ENCODE peak calls at places on chromosome 19, in four cellular contexts. One of them, this sample, is unnamed.

GRCh38 chr19:29714371-29714952 is 599 bp downstream of the C19orf12 start:
- DNase-seq in cardiac muscle cell: no peak
- DNase-seq in tibial nerve: no peak
- DNase-seq in tibial artery: no peak
- DNase-seq in this sample: peak; percentile 7

GRCh38 chr19:16325671-16326400 is 1.2 kb downstream of the KLF2 start:
- DNase-seq in cardiac muscle cell: peak; percentile 52
- DNase-seq in tibial nerve: no peak
- DNase-seq in tibial artery: no peak
- DNase-seq in this sample: no peak

GRCh38 chr19:31294189-31294588 is 55.0 kb downstream of the TSHZ3 start:
- DNase-seq in cardiac muscle cell: no peak
- DNase-seq in tibial nerve: no peak
- DNase-seq in tibial artery: no peak
- DNase-seq in this sample: no peak

GRCh38 chr19:49932041-49932451 is 2.7 kb upstream of the NUP62 start:
- DNase-seq in cardiac muscle cell: no peak
- DNase-seq in tibial nerve: no peak
- DNase-seq in tibial artery: no peak
- DNase-seq in this sample: peak; percentile 84

GRCh38 chr19:31963741-31964140 is 381.7 kb upstream of the ZNF507 start:
- DNase-seq in cardiac muscle cell: no peak
- DNase-seq in tibial nerve: no peak
- DNase-seq in tibial artery: no peak
- DNase-seq in this sample: no peak

GRCh38 chr19:13757805-13758772 is 6.2 kb upstream of the MRI1 start:
- DNase-seq in cardiac muscle cell: no peak
- DNase-seq in tibial nerve: no peak
- DNase-seq in tibial artery: no peak
- DNase-seq in this sample: no peak

GRCh38 chr19:11446652-11447301 is 11.3 kb downstream of the PRKCSH start:
- DNase-seq in cardiac muscle cell: peak; percentile 46
- DNase-seq in tibial nerve: no peak
- DNase-seq in tibial artery: peak; percentile 32
- DNase-seq in this sample: no peak

GRCh38 chr19:15989889-15990288 is 41.1 kb downstream of the OR10H4 start:
- DNase-seq in cardiac muscle cell: no peak
- DNase-seq in tibial nerve: no peak
- DNase-seq in tibial artery: no peak
- DNase-seq in this sample: no peak

GRCh38 chr19:3105641-3106508 is 11.7 kb downstream of the GNA11 start:
- DNase-seq in cardiac muscle cell: no peak
- DNase-seq in tibial nerve: no peak
- DNase-seq in tibial artery: no peak
- DNase-seq in this sample: no peak

GRCh38 chr19:54168174-54168917 is 4.6 kb downstream of the TMC4 start:
- DNase-seq in cardiac muscle cell: peak; percentile 91
- DNase-seq in tibial nerve: peak; percentile 80
- DNase-seq in tibial artery: peak; percentile 84
- DNase-seq in this sample: peak; percentile 76

GRCh38 chr19:45781282-45782161 is 768 bp downstream of the DMPK start:
- DNase-seq in cardiac muscle cell: no peak
- DNase-seq in tibial nerve: no peak
- DNase-seq in tibial artery: no peak
- DNase-seq in this sample: peak; percentile 72

GRCh38 chr19:35316560-35316959 is 12.4 kb upstream of the CD22 start:
- DNase-seq in cardiac muscle cell: no peak
- DNase-seq in tibial nerve: no peak
- DNase-seq in tibial artery: no peak
- DNase-seq in this sample: no peak

GRCh38 chr19:5951338-5951861 is 26.5 kb downstream of the RANBP3 start:
- DNase-seq in cardiac muscle cell: no peak
- DNase-seq in tibial nerve: no peak
- DNase-seq in tibial artery: no peak
- DNase-seq in this sample: no peak

GRCh38 chr19:38877781-38878574 is at the start of gene RINL:
- DNase-seq in cardiac muscle cell: no peak
- DNase-seq in tibial nerve: no peak
- DNase-seq in tibial artery: no peak
- DNase-seq in this sample: no peak

GRCh38 chr19:5397804-5398692 is 57.2 kb upstream of the ZNRF4 start:
- DNase-seq in cardiac muscle cell: peak; percentile 11
- DNase-seq in tibial nerve: no peak
- DNase-seq in tibial artery: no peak
- DNase-seq in this sample: peak; percentile 26

GRCh38 chr19:46416077-46416709 is 2.8 kb upstream of the CCDC8 start:
- DNase-seq in cardiac muscle cell: peak; percentile 96
- DNase-seq in tibial nerve: peak; percentile 58
- DNase-seq in tibial artery: peak; percentile 80
- DNase-seq in this sample: peak; percentile 65

GRCh38 chr19:18098891-18099622 is 1.5 kb downstream of the MAST3 start:
- DNase-seq in cardiac muscle cell: no peak
- DNase-seq in tibial nerve: no peak
- DNase-seq in tibial artery: no peak
- DNase-seq in this sample: no peak

GRCh38 chr19:46821512-46822359 is 28.9 kb downstream of the AP2S1 start:
- DNase-seq in cardiac muscle cell: no peak
- DNase-seq in tibial nerve: no peak
- DNase-seq in tibial artery: no peak
- DNase-seq in this sample: no peak

GRCh38 chr19:40716031-40716654 is 543 bp downstream of the COQ8B start:
- DNase-seq in cardiac muscle cell: no peak
- DNase-seq in tibial nerve: no peak
- DNase-seq in tibial artery: peak; percentile 47
- DNase-seq in this sample: peak; percentile 95

GRCh38 chr19:29831041-29831548 is 19.3 kb downstream of the CCNE1 start:
- DNase-seq in cardiac muscle cell: no peak
- DNase-seq in tibial nerve: no peak
- DNase-seq in tibial artery: no peak
- DNase-seq in this sample: no peak

GRCh38 chr19:30023330-30023729 is 81.3 kb downstream of the URI1 start:
- DNase-seq in cardiac muscle cell: no peak
- DNase-seq in tibial nerve: no peak
- DNase-seq in tibial artery: no peak
- DNase-seq in this sample: no peak

DNA sequence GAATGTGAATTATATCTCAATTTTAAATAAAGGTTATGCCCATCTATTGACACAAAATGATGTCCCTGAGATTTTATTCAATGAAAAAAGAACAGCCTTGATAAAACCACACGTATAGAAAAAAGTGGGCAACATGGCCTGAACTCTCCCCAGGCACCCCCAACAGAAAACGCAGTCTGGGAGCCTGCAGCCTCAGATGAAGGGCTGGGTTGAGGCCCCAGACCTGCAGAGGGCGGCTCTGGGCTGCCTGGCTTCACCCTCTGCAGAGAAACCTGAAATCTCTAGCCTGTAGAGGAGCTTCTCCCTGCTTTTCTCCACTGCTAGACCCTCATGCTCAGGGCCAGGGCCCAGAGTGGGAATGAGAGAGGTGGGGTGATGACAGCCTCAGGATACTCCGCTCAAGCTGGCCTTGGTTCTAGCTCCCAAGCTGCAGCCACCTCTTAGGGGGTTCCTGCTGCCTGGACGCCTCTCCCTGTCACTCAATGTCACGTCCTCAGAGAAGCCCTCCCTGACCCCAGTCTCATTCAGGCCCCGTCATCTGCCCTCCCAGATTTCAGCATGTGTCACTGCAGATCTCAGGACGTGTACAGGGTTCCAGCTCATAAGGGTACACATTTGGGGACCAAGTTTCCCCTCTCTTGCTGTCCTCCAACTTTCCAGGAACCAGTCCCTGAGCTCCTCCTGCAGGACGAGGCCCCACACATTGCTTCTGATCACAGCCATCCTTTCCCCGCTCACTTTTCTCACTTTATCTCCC is 1.8 kb downstream of the MBD3 start:
- DNase-seq in cardiac muscle cell: peak; percentile 31
- DNase-seq in tibial nerve: no peak
- DNase-seq in tibial artery: no peak
- DNase-seq in this sample: no peak
- TF ChIP-seq CTCF in cardiac muscle cell: peak; percentile 44
- TF ChIP-seq CTCF in tibial nerve: no peak
- TF ChIP-seq CTCF in tibial artery: no peak
- TF ChIP-seq CTCF in this sample: no peak

DNA sequence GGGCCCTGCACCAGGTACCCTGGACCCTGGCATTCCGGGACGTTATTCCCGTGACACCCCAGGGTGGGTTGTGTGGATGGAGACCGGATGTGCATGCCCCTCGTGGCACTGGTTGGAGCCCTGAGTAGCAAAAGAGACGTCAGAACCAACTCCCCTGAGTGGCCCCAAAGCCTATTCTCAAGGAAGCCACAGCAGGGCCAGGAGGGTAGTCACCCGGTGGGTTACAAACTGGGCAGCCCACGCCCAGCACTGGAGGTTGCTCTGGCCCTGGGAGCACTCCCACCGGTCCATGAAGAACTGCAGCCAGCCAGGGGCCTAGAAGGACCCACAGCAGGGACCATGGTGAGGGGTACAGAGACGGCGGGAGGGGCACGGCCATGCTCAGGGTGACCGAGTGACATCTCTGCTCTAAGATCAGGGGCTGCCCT is 7.5 kb downstream of the KLF16 start:
- DNase-seq in cardiac muscle cell: no peak
- DNase-seq in tibial nerve: no peak
- DNase-seq in tibial artery: no peak
- DNase-seq in this sample: no peak
- H3K27ac ChIP-seq in cardiac muscle cell: peak overlapping the region; percentile 59
- H3K27ac ChIP-seq in tibial nerve: peak overlapping the region; percentile 94
- H3K27ac ChIP-seq in tibial artery: peak overlapping the region; percentile 27
- H3K27ac ChIP-seq in this sample: peak overlapping the region; percentile 98

DNA sequence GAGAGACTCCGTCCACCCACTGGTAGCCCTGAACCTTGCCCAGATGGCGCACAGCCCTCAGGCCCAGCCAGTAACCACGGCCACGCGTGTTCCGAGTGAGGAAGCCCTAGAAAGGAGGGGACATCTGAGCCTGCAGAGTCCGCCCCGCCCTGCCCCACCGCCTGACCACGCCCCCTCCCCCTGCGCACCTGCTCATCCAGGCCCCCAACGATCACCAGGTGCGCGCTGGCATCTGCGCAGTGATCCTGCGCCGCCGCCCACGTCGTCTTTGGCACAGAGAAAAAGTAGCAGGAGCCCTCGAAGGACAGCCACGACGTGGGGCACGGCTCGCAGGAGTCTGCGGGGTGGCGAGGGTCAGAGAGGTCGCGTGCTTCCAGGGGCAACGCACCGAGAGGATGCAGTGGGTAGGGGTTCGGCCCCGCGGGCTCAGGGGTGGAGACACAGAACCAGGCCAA is 2.1 kb downstream of the CLEC4G start:
- DNase-seq in cardiac muscle cell: no peak
- DNase-seq in tibial nerve: no peak
- DNase-seq in tibial artery: no peak
- DNase-seq in this sample: no peak
- TF ChIP-seq CTCF in cardiac muscle cell: no peak
- TF ChIP-seq CTCF in tibial nerve: no peak
- TF ChIP-seq CTCF in tibial artery: no peak
- TF ChIP-seq CTCF in this sample: no peak

DNA sequence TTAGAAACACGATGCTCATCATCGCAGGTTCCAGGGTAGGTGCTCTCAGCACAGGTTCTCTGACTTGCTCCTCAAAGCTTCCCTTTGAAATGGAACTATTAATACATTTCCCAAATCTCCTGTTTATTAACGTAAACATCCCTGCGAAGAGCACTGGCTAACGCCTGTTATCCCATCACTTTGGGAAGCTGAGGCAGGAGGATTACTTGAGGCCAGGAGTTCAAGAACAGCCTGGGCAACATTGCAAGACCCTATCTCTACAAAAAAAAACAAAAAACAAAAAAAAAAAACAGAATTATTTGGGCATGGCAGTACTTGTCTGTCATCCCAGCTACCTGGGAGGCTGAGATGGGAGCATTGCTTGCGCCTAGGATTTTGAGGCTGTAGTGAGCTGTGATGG is 18.7 kb downstream of the CEACAM16 start:
- DNase-seq in cardiac muscle cell: no peak
- DNase-seq in tibial nerve: no peak
- DNase-seq in tibial artery: no peak
- DNase-seq in this sample: no peak
- H3K27ac ChIP-seq in cardiac muscle cell: no peak overlapping the region
- H3K27ac ChIP-seq in tibial nerve: no peak overlapping the region
- H3K27ac ChIP-seq in tibial artery: no peak overlapping the region
- H3K27ac ChIP-seq in this sample: no peak overlapping the region

GRCh38 chr19:19386373-19386869 is 19.1 kb upstream of the GATAD2A start:
- DNase-seq in cardiac muscle cell: no peak
- DNase-seq in tibial nerve: no peak
- DNase-seq in tibial artery: no peak
- DNase-seq in this sample: no peak
- TF ChIP-seq CTCF in cardiac muscle cell: peak; percentile 32
- TF ChIP-seq CTCF in tibial nerve: no peak
- TF ChIP-seq CTCF in tibial artery: no peak
- TF ChIP-seq CTCF in this sample: no peak

GRCh38 chr19:56134655-56134922 is 6.5 kb upstream of the ZNF444 start:
- DNase-seq in cardiac muscle cell: no peak
- DNase-seq in tibial nerve: no peak
- DNase-seq in tibial artery: no peak
- DNase-seq in this sample: no peak

GRCh38 chr19:56138069-56138468 is 3.0 kb upstream of the ZNF444 start:
- DNase-seq in cardiac muscle cell: no peak
- DNase-seq in tibial nerve: no peak
- DNase-seq in tibial artery: no peak
- DNase-seq in this sample: no peak

GRCh38 chr19:56139847-56140582 is 1.1 kb upstream of the ZNF444 start:
- DNase-seq in cardiac muscle cell: no peak
- DNase-seq in tibial nerve: no peak
- DNase-seq in tibial artery: no peak
- DNase-seq in this sample: no peak

GRCh38 chr19:56136362-56136761 is 4.7 kb upstream of the ZNF444 start:
- DNase-seq in cardiac muscle cell: no peak
- DNase-seq in tibial nerve: no peak
- DNase-seq in tibial artery: no peak
- DNase-seq in this sample: no peak

DNA sequence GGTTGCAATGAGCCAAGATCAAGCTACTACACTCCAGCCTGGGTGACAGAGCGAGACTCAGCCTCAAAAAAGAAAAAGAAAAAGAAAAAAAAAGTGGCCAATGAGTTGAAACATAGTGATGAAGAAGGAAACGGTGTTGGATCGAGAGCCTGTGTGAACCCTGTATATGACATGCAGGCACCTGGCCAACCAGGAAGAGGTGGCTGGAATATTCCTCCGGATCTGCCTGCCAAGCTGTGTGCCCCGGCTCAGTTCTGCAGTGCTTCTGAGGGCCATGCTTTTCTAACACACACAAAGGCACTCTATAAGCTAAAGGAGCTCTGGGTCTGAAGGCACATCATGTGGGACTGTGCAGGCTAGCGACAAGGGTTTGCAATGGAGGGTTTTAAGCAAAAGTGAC is 3.7 kb upstream of the ZNF444 start:
- DNase-seq in cardiac muscle cell: no peak
- DNase-seq in tibial nerve: no peak
- DNase-seq in tibial artery: no peak
- DNase-seq in this sample: no peak
- H3K27ac ChIP-seq in cardiac muscle cell: no peak overlapping the region
- H3K27ac ChIP-seq in tibial nerve: no peak overlapping the region
- H3K27ac ChIP-seq in tibial artery: no peak overlapping the region
- H3K27ac ChIP-seq in this sample: no peak overlapping the region